ENCODE peak calls at places on chromosome 19, in nine cellular contexts. D, K, N, R, F, U, C, O and P are unnamed samples.
A peak's percentile ranks its signal among the peaks of the same experiment; 100 is the strongest.

GRCh38 chr19:36111200-36111539 is 227 bp downstream of the OVOL3 start:
- DNase-seq in D (no peak), K (no peak), N (no peak), R (no peak), F (no peak), U (no peak), C (no peak), O (no peak), P (no peak)

GRCh38 chr19:18725755-18726416 is 42.4 kb downstream of the CRTC1 start:
- DNase-seq in D (no peak), K (no peak), N (no peak), R (no peak), F (no peak), U (no peak), C (no peak), O (no peak), P (no peak)

GRCh38 chr19:41016488-41017071 is 25.5 kb downstream of the CYP2B6 start:
- DNase-seq in D (no peak), K (no peak), N (no peak), R (no peak), F (no peak), U (no peak), C (no peak), O (peak; percentile 87), P (no peak)

GRCh38 chr19:30371157-30371845 is 883 bp upstream of the ZNF536 start:
- DNase-seq in D (no peak), K (no peak), N (no peak), R (no peak), F (no peak), U (no peak), C (no peak), O (no peak), P (no peak)

GRCh38 chr19:29171525-29171924 is 41.4 kb downstream of the UQCRFS1 start:
- DNase-seq in D (no peak), K (no peak), N (no peak), R (no peak), F (no peak), U (no peak), C (no peak), O (no peak), P (no peak)

GRCh38 chr19:14155371-14155770 is 19.0 kb upstream of the ASF1B start:
- DNase-seq in D (no peak), K (no peak), N (no peak), R (no peak), F (no peak), U (no peak), C (no peak), O (no peak), P (no peak)

GRCh38 chr19:2273356-2274184 is 8.4 kb downstream of the PEAK3 start:
- DNase-seq in D (no peak), K (peak; percentile 85), N (peak; percentile 54), R (peak; percentile 81), F (peak; percentile 86), U (no peak), C (peak; percentile 80), O (no peak), P (peak; percentile 87)

GRCh38 chr19:38375748-38376147 is 1.4 kb downstream of the PSMD8 start:
- DNase-seq in D (no peak), K (no peak), N (no peak), R (no peak), F (no peak), U (no peak), C (no peak), O (no peak), P (no peak)

GRCh38 chr19:1295169-1296012 is 9.7 kb downstream of the EFNA2 start:
- DNase-seq in D (no peak), K (no peak), N (no peak), R (no peak), F (no peak), U (no peak), C (no peak), O (no peak), P (no peak)

GRCh38 chr19:44696939-44697669 is 1.8 kb upstream of the CEACAM16 start:
- DNase-seq in D (no peak), K (no peak), N (no peak), R (peak; percentile 69), F (no peak), U (no peak), C (no peak), O (no peak), P (no peak)

GRCh38 chr19:50359432-50359818 is 6.0 kb downstream of the NAPSA start:
- DNase-seq in D (no peak), K (no peak), N (no peak), R (no peak), F (no peak), U (no peak), C (no peak), O (no peak), P (no peak)
- H3K4me3 ChIP-seq in D (no peak overlapping the region), K (no peak overlapping the region), N (no peak overlapping the region), R (no peak overlapping the region), F (no peak overlapping the region), U (no peak overlapping the region), C (no peak overlapping the region), O (no peak overlapping the region), P (no peak overlapping the region)

GRCh38 chr19:13064092-13064489 is 38.6 kb downstream of the LYL1 start:
- DNase-seq in D (no peak), K (no peak), N (no peak), R (no peak), F (no peak), U (no peak), C (no peak), O (no peak), P (no peak)

GRCh38 chr19:13069415-13070369 is 33.0 kb downstream of the LYL1 start:
- DNase-seq in D (no peak), K (no peak), N (peak; percentile 20), R (no peak), F (no peak), U (no peak), C (no peak), O (no peak), P (no peak)

GRCh38 chr19:13068064-13068807 is 34.4 kb downstream of the LYL1 start:
- DNase-seq in D (no peak), K (no peak), N (no peak), R (no peak), F (no peak), U (no peak), C (no peak), O (no peak), P (no peak)

GRCh38 chr19:13066231-13066630 is 36.4 kb downstream of the LYL1 start:
- DNase-seq in D (no peak), K (no peak), N (no peak), R (no peak), F (no peak), U (no peak), C (no peak), O (no peak), P (no peak)

GRCh38 chr19:13066933-13067831 is 35.5 kb downstream of the LYL1 start:
- DNase-seq in D (no peak), K (peak; percentile 60), N (no peak), R (no peak), F (no peak), U (no peak), C (no peak), O (no peak), P (no peak)
- H3K4me3 ChIP-seq in D (no peak overlapping the region), K (no peak overlapping the region), N (no peak overlapping the region), R (no peak overlapping the region), F (no peak overlapping the region), U (peak overlapping the region; percentile 7), C (no peak overlapping the region), O (no peak overlapping the region), P (no peak overlapping the region)

GRCh38 chr19:4638330-4638729 is 986 bp upstream of the TNFAIP8L1 start:
- DNase-seq in D (no peak), K (no peak), N (no peak), R (no peak), F (no peak), U (no peak), C (no peak), O (no peak), P (no peak)
- H3K4me3 ChIP-seq in D (no peak overlapping the region), K (peak overlapping the region; percentile 84), N (no peak overlapping the region), R (no peak overlapping the region), F (no peak overlapping the region), U (peak overlapping the region; percentile 76), C (no peak overlapping the region), O (peak overlapping the region; percentile 88), P (no peak overlapping the region)

GRCh38 chr19:42846597-42846996 is 32.9 kb downstream of the PSG1 start:
- DNase-seq in D (no peak), K (no peak), N (no peak), R (no peak), F (no peak), U (no peak), C (no peak), O (no peak), P (no peak)

GRCh38 chr19:42850981-42851717 is 28.4 kb downstream of the PSG1 start:
- DNase-seq in D (peak; percentile 96), K (peak; percentile 15), N (peak; percentile 84), R (peak; percentile 20), F (peak; percentile 67), U (peak; percentile 25), C (no peak), O (peak; percentile 86), P (peak; percentile 48)
- H3K4me3 ChIP-seq in D (no peak overlapping the region), K (no peak overlapping the region), N (no peak overlapping the region), R (no peak overlapping the region), F (no peak overlapping the region), U (no peak overlapping the region), C (no peak overlapping the region), O (no peak overlapping the region), P (no peak overlapping the region)

GRCh38 chr19:19732579-19733501 is at the start of gene ZNF14:
- DNase-seq in D (peak; percentile 69), K (peak; percentile 95), N (peak; percentile 96), R (peak; percentile 95), F (peak; percentile 96), U (peak; percentile 79), C (peak; percentile 85), O (peak; percentile 98), P (peak; percentile 96)
- H3K4me3 ChIP-seq in D (peak within 1 kb of the TSS; percentile 96), K (peak within 1 kb of the TSS; percentile 77), N (peak within 1 kb of the TSS; percentile 75), R (peak within 1 kb of the TSS; percentile 54), F (peak within 1 kb of the TSS; percentile 92), U (peak within 1 kb of the TSS; percentile 93), C (peak within 1 kb of the TSS; percentile 96), O (peak within 1 kb of the TSS; percentile 93), P (peak within 1 kb of the TSS; percentile 95)